ENCODE peak calls at places on chromosomes 3 and 15, in six cellular contexts. T is NCI-H524; F is CD4-positive, alpha-beta T cell; P is SW480; B is GM10248; X is GM03348. V is an unnamed sample.
A peak's percentile ranks its signal among the peaks of the same experiment; 100 is the strongest.

GRCh38 chr3:135258916-135259315 is 463.9 kb downstream of the EPHB1 start:
- DNase-seq in T (no peak), F (no peak), P (no peak), B (no peak), X (no peak), V (no peak)

GRCh38 chr15:34776706-34777105 is 18.6 kb downstream of the ACTC1 start:
- DNase-seq in T (no peak), F (no peak), P (no peak), B (no peak), X (no peak), V (no peak)

GRCh38 chr3:136377499-136377898 is 127.4 kb downstream of the PCCB start:
- DNase-seq in T (no peak), F (no peak), P (no peak), B (no peak), X (no peak), V (no peak)

GRCh38 chr3:171591059-171591458 is 130.9 kb upstream of the TNIK start:
- DNase-seq in T (no peak), F (no peak), P (no peak), B (no peak), X (no peak), V (no peak)

GRCh38 chr15:27592036-27592725 is 506.9 kb downstream of the OCA2 start:
- DNase-seq in T (no peak), F (no peak), P (no peak), B (no peak), X (no peak), V (no peak)

GRCh38 chr3:99783009-99783573 is 34.6 kb upstream of the CMSS1 start:
- DNase-seq in T (no peak), F (no peak), P (peak; percentile 46), B (no peak), X (peak; percentile 80), V (no peak)

GRCh38 chr3:54951405-54951804 is 23.5 kb upstream of the LRTM1 start:
- DNase-seq in T (no peak), F (no peak), P (peak; percentile 21), B (no peak), X (peak; percentile 94), V (no peak)

GRCh38 chr3:13475871-13476590 is 4.1 kb upstream of the HDAC11 start:
- DNase-seq in T (no peak), F (no peak), P (no peak), B (no peak), X (no peak), V (no peak)

GRCh38 chr3:182450942-182451607 is 342.2 kb upstream of the ATP11B start:
- DNase-seq in T (no peak), F (no peak), P (no peak), B (no peak), X (no peak), V (no peak)

GRCh38 chr15:72161351-72162132 is 36.0 kb downstream of the GRAMD2A start:
- DNase-seq in T (no peak), F (no peak), P (no peak), B (no peak), X (no peak), V (no peak)

GRCh38 chr3:76044601-76045600 is 259.6 kb upstream of the ZNF717 start:
- DNase-seq in T (peak; percentile 0), F (no peak), P (no peak), B (peak; percentile 13), X (peak; percentile 6), V (no peak)

GRCh38 chr3:54003136-54003535 is 111.5 kb upstream of the SELENOK start:
- DNase-seq in T (no peak), F (no peak), P (no peak), B (no peak), X (no peak), V (no peak)

GRCh38 chr15:53446376-53446775 is 313.1 kb downstream of the WDR72 start:
- DNase-seq in T (no peak), F (no peak), P (no peak), B (no peak), X (no peak), V (no peak)

GRCh38 chr3:39707314-39707909 is 102.0 kb upstream of the MYRIP start:
- DNase-seq in T (peak; percentile 8), F (no peak), P (peak; percentile 39), B (peak; percentile 45), X (peak; percentile 52), V (no peak)

GRCh38 chr15:88331291-88331690 is 74.8 kb upstream of the NTRK3 start:
- DNase-seq in T (peak; percentile 68), F (no peak), P (peak; percentile 50), B (peak; percentile 63), X (peak; percentile 33), V (peak; percentile 47)

GRCh38 chr15:101536166-101536874 is 46.8 kb upstream of the PCSK6 start:
- DNase-seq in T (no peak), F (no peak), P (no peak), B (no peak), X (no peak), V (no peak)

GRCh38 chr3:186368717-186369116 is 6.7 kb upstream of the DGKG start:
- DNase-seq in T (no peak), F (no peak), P (no peak), B (no peak), X (no peak), V (no peak)

GRCh38 chr15:55916666-55917409 is 76.6 kb downstream of the NEDD4 start:
- DNase-seq in T (no peak), F (no peak), P (no peak), B (no peak), X (peak; percentile 14), V (no peak)

GRCh38 chr3:45994661-45995369 is 809 bp downstream of the FYCO1 start:
- DNase-seq in T (peak; percentile 63), F (peak; percentile 15), P (peak; percentile 37), B (peak; percentile 68), X (peak; percentile 46), V (peak; percentile 36)

GRCh38 chr15:43775411-43775965 is 1.3 kb downstream of the ELL3 start:
- DNase-seq in T (peak; percentile 86), F (no peak), P (peak; percentile 73), B (no peak), X (no peak), V (no peak)

GRCh38 chr3:33786565-33787327 is 11.7 kb upstream of the PDCD6IP start:
- DNase-seq in T (no peak), F (no peak), P (no peak), B (no peak), X (no peak), V (no peak)

V was measured in HL-60.